ENCODE peak calls at places on chromosomes 16 and 17, in eight cellular contexts. E is heart left ventricle; P is brain microvascular endothelial cell; I is stomach; M is CD8-positive, alpha-beta T cell; J is cardiac muscle cell; D is heart right ventricle; K is mucosa of descending colon. S is an unnamed sample.

GRCh38 chr16:27228621-27229501 is 25.5 kb downstream of the KDM8 start:
- DNase-seq in I (no peak), D (peak; percentile 73), M (no peak), E (peak; percentile 71), P (no peak), K (peak; percentile 68), J (no peak), S (no peak)

GRCh38 chr17:11140028-11140427 is 101.0 kb upstream of the SHISA6 start:
- DNase-seq in E (peak; percentile 46), K (no peak), I (no peak), P (no peak), D (peak; percentile 60), M (no peak), J (no peak), S (no peak)

GRCh38 chr16:20906225-20906870 is 5.8 kb downstream of the LYRM1 start:
- DNase-seq in M (no peak), P (peak; percentile 42), K (no peak), D (no peak), E (no peak), J (peak; percentile 94), I (no peak), S (peak; percentile 78)

GRCh38 chr16:50096791-50097190 is 31.0 kb downstream of the HEATR3 start:
- DNase-seq in K (no peak), P (peak; percentile 43), M (no peak), E (no peak), D (no peak), I (no peak), J (peak; percentile 22), S (peak; percentile 63)

GRCh38 chr16:11260596-11260966 is 4.6 kb upstream of the SOCS1 start:
- DNase-seq in P (no peak), J (no peak), M (no peak), I (no peak), E (no peak), D (no peak), K (no peak), S (no peak)

GRCh38 chr17:66813314-66813713 is 21.6 kb upstream of the CACNG5 start:
- DNase-seq in P (no peak), E (no peak), M (no peak), I (no peak), K (no peak), J (no peak), D (no peak), S (no peak)

GRCh38 chr16:30108059-30108855 is 5.1 kb downstream of the GDPD3 start:
- DNase-seq in D (no peak), J (no peak), P (no peak), E (no peak), K (peak; percentile 33), M (no peak), I (no peak), S (no peak)

GRCh38 chr17:62572488-62573469 is 54.7 kb upstream of the MRC2 start:
- DNase-seq in E (no peak), K (no peak), J (peak; percentile 35), D (peak; percentile 12), M (no peak), I (no peak), P (peak; percentile 78), S (no peak)

GRCh38 chr16:83068686-83069085 is 441.9 kb downstream of the CDH13 start:
- DNase-seq in E (no peak), D (peak; percentile 4), P (peak; percentile 49), J (peak; percentile 74), K (no peak), I (no peak), M (no peak), S (peak; percentile 21)

GRCh38 chr16:77190478-77191258 is at the start of gene MON1B:
- DNase-seq in I (peak; percentile 97), P (peak; percentile 99), J (peak; percentile 99), K (peak; percentile 99), M (peak; percentile 95), E (peak; percentile 98), D (peak; percentile 98), S (peak; percentile 94)

GRCh38 chr17:74210191-74211140 is 2.9 kb upstream of the TTYH2 start:
- DNase-seq in P (peak; percentile 51), J (peak; percentile 77), E (peak; percentile 61), I (peak; percentile 74), K (no peak), D (peak; percentile 66), M (peak; percentile 87), S (no peak)

GRCh38 chr16:740764-741505 is at the start of gene CIAO3:
- DNase-seq in E (peak; percentile 89), J (peak; percentile 92), K (peak; percentile 93), M (peak; percentile 98), D (peak; percentile 87), I (peak; percentile 91), P (peak; percentile 78), S (peak; percentile 56)

GRCh38 chr16:746637-747036 is 5.8 kb upstream of the CIAO3 start:
- DNase-seq in D (no peak), E (no peak), I (no peak), K (no peak), M (no peak), P (no peak), J (no peak), S (no peak)

GRCh38 chr16:745739-746138 is 4.9 kb upstream of the CIAO3 start:
- DNase-seq in I (peak; percentile 44), M (no peak), J (no peak), K (peak; percentile 49), P (no peak), D (no peak), E (no peak), S (no peak)

GRCh38 chr16:741986-742629 is 1.3 kb upstream of the CIAO3 start:
- DNase-seq in P (no peak), M (no peak), I (no peak), J (no peak), E (peak; percentile 3), K (no peak), D (no peak), S (no peak)

DNA sequence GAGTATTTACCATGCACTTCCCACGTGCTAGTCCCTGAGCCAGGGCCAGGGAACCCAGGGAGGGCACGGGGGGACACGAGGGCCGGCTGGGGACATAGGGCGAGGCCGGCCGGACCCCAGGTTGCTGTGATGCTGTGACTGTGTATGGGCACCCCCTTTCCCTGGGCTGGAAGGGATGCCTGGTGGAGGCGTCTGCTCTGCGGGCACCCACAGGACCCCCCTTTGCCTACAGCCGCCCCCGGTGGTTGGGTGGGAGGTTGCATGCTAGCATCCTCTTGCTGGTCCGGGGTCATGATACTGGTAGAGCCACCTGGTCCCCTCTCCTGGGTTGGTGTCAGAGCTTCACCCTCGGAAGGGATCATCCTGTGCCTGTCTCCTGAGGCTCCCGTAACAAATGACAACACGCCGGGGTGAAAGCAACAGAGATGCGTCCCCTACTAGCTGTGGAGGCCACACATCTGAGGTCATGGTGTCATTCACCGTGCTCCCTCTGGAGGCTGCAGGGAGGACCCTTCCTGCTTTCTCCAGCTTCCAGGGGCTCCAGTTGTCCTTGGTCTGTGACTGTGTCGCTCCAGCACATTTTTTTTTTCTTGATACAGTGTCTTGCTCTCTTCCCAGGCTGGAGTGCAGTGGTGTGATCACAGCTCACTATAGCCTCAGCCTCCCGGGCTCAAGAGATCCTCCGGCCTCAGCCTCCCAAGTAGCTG is 3.1 kb upstream of the CIAO3 start:
- DNase-seq in J (no peak), M (no peak), P (no peak), E (no peak), D (no peak), I (no peak), K (no peak), S (no peak)
- TF ChIP-seq CTCF in J (peak; percentile 12), M (no peak), P (peak; percentile 38), E (no peak), D (no peak), I (no peak), K (no peak), S (no peak)

DNA sequence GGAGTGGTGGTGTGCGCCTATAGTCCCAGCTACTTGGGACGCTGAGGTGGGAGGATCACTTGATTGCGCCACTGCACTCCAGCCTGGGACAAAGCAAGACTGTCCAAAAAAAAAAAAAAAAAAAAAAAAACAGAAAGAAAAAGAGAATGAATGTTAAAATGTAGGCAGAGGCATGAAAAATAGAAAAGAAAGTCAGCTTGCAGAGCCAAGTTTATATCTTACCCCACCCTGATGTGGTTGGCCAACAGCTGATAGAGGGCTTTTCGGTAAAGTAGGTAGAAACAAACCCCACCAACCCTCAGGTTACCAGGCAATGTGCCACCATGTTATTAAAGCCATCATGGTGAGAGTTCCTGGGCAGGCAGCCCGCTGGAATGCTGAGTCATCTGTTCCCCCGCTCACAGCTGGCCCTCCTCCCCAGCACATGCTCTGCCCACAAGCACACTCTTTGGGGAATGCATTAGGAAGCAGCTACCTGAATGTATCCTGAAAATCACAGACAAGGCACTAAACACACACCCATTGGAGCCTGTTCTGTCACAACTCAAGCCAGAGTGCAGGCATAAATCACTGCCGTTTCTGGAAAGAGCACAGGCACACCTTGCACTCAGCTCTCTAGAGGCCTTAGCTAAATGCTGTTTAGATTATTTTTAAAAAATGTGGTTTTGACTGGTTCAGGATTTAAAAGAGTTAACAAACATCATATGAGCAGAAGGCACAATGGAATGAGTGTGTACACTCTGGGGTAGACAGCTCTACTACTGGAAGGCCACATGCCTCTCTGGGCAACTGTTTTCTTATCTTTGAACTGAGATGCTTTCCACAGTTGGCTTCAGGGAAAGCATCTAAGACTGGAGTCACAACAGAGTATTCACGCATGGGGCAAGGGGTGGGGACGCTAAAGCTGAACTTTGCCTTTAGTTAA is 128.5 kb downstream of the PARN start:
- DNase-seq in M (no peak), J (peak; percentile 98), D (peak; percentile 84), K (peak; percentile 74), E (peak; percentile 79), I (peak; percentile 89), P (peak; percentile 90), S (peak; percentile 88)
- H3K4me3 ChIP-seq in M (no peak overlapping the region), J (no peak overlapping the region), D (no peak overlapping the region), K (no peak overlapping the region), E (no peak overlapping the region), I (no peak overlapping the region), P (no peak overlapping the region), S (no peak overlapping the region)

DNA sequence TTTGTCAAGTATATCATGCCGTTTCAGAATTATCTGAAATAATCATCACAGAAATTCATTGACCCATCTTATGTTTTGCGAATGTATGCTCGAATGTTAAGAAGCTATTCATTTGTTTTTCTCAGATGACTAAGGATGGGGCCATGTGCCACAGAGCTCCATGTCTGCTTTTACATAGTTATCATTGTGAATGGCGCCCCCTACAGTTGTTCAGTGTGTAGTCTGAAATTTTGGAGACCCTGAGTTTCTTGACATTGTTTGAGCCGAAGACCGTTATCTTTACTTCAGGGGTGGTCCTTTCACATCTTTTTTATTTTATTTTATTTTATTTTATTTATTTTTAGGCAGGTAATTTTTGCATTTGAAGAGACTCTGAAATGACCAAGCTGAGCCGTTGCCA is 972.0 kb upstream of the RBFOX1 start:
- DNase-seq in J (no peak), P (no peak), I (no peak), D (no peak), K (no peak), M (no peak), E (no peak), S (no peak)
- TF ChIP-seq CTCF in J (no peak), P (no peak), I (no peak), D (no peak), K (no peak), M (no peak), E (no peak), S (no peak)

DNA sequence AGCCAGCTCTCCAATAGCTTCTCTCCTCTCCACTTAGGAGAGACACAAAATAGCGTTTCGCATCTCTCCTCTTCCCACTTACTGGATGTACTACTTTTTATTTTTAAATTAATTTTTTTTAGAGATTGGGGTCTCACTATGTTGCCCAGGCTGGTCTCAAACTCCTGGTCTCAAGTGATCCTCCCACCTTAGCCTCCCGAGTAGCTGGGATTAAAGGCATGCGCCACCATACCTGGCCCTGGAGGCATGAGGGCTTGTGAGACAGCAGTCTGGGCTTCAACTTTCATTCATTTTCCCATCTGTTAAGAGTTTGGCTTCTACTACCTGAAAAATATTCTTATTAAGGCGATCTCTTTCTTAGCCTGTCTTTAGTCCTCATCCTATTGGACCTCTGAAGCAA is 18.3 kb downstream of the SLC7A6OS start:
- DNase-seq in J (no peak), D (no peak), P (no peak), E (no peak), I (no peak), K (no peak), M (no peak), S (no peak)
- H3K4me3 ChIP-seq in J (no peak overlapping the region), D (no peak overlapping the region), P (no peak overlapping the region), E (no peak overlapping the region), I (no peak overlapping the region), K (no peak overlapping the region), M (no peak overlapping the region), S (no peak overlapping the region)